ENCODE peak calls at places on chromosomes 2 and 18, in six cellular contexts. J is K562, Z is stomach, B is ovary, I is upper lobe of left lung, Q is A549. V is an unnamed sample.
A peak's percentile ranks its signal among the peaks of the same experiment; 100 is the strongest.

GRCh38 chr2:208186465-208186864 is 3.4 kb downstream of the C2orf80 start:
- DNase-seq in Q (no peak), J (no peak), I (no peak), B (no peak), Z (no peak), V (no peak)

GRCh38 chr18:12421732-12422131 is 14.0 kb downstream of the PRELID3A start:
- DNase-seq in J (no peak), I (no peak), B (no peak), Z (no peak), Q (no peak), V (no peak)

GRCh38 chr18:43161528-43161927 is 46.0 kb upstream of the RIT2 start:
- DNase-seq in Q (no peak), J (no peak), B (no peak), I (no peak), Z (no peak), V (no peak)

GRCh38 chr18:8933714-8934284 is 168.7 kb upstream of the NDUFV2 start:
- DNase-seq in I (no peak), J (no peak), Q (no peak), B (no peak), Z (no peak), V (no peak)

GRCh38 chr2:168698959-168699358 is 103.5 kb upstream of the NOSTRIN start:
- DNase-seq in I (no peak), B (no peak), Q (no peak), Z (no peak), J (no peak), V (no peak)

GRCh38 chr2:10047616-10048500 is 4.5 kb downstream of the KLF11 start:
- DNase-seq in I (peak; percentile 49), J (no peak), B (no peak), Z (no peak), Q (no peak), V (no peak)

GRCh38 chr2:164803772-164804466 is 37.7 kb downstream of the COBLL1 start:
- DNase-seq in Q (no peak), I (no peak), J (no peak), Z (no peak), B (no peak), V (no peak)

GRCh38 chr2:215059724-215060123 is 78.7 kb downstream of the ABCA12 start:
- DNase-seq in I (no peak), J (no peak), B (no peak), Z (no peak), Q (no peak), V (no peak)

GRCh38 chr18:38654966-38655365 is 1089.4 kb upstream of the CELF4 start:
- DNase-seq in I (no peak), J (no peak), Z (no peak), Q (no peak), B (no peak), V (no peak)

GRCh38 chr2:234249873-234250272 is 199.4 kb downstream of the SPP2 start:
- DNase-seq in I (no peak), J (no peak), Q (peak; percentile 44), B (no peak), Z (no peak), V (no peak)

GRCh38 chr2:45904931-45905642 is 253.6 kb downstream of the PRKCE start:
- DNase-seq in I (no peak), J (no peak), Q (no peak), B (no peak), Z (no peak), V (no peak)

DNA sequence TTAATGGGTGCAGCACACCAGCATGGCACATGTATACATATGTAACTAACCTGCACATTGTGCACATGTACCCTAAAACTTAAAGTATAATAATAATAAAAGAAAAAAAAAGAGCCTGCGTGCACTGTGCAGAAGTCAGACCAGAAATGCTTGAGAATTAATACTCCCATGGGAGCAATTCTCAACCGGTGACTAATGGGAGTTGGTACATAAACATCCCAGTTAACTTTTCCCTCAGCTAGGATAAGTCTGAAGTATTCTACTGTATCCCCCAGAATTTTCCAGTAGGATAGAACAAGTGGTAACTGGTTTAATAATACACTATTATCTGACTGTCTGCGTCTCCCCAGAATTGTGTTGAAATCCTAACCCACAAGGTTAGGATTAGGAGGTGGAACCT is 113.6 kb upstream of the COL5A2 start:
- DNase-seq in B (no peak), J (no peak), I (no peak), Z (no peak), Q (no peak), V (no peak)
- TF ChIP-seq EP300 in B (no peak), J (no peak), I (no peak), Z (no peak), Q (no peak), V (no peak)

DNA sequence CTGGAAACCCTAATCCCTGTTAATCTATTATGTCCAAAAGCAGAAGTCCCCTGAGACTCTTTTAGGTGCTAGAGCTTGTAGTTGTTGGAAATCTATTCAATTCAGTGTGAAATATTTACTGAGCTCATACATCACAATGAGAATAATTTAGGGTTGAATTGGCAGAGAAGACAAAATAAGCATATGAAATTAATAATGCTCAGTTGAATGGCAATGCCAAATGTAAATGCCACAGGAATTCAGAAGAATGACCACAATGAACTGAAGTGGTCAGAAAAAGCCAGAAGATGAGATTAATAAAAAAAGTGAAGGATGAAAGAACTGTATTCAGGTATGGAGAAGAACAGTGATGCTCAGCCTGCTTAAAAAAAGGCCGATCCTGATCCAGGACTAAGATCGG is 8.0 kb upstream of the STAT4 start:
- DNase-seq in I (no peak), B (no peak), J (no peak), Z (no peak), Q (no peak), V (no peak)
- TF ChIP-seq POLR2A in I (no peak), B (no peak), J (no peak), Z (no peak), Q (no peak), V (no peak)

GRCh38 chr2:27133195-27133875 is 1.1 kb downstream of the PREB start:
- DNase-seq in Z (no peak), B (no peak), Q (no peak), J (peak; percentile 34), I (no peak), V (no peak)

GRCh38 chr2:27135471-27135955 is 1.1 kb upstream of the PREB start:
- DNase-seq in Q (no peak), B (no peak), J (no peak), I (no peak), Z (no peak), V (no peak)

GRCh38 chr2:27136751-27137150 is 2.3 kb upstream of the PREB start:
- DNase-seq in B (no peak), Z (no peak), I (no peak), Q (no peak), J (no peak), V (no peak)

GRCh38 chr2:27134781-27135470 is 490 bp upstream of the PREB start:
- DNase-seq in J (no peak), Z (no peak), B (no peak), Q (no peak), I (no peak), V (no peak)

DNA sequence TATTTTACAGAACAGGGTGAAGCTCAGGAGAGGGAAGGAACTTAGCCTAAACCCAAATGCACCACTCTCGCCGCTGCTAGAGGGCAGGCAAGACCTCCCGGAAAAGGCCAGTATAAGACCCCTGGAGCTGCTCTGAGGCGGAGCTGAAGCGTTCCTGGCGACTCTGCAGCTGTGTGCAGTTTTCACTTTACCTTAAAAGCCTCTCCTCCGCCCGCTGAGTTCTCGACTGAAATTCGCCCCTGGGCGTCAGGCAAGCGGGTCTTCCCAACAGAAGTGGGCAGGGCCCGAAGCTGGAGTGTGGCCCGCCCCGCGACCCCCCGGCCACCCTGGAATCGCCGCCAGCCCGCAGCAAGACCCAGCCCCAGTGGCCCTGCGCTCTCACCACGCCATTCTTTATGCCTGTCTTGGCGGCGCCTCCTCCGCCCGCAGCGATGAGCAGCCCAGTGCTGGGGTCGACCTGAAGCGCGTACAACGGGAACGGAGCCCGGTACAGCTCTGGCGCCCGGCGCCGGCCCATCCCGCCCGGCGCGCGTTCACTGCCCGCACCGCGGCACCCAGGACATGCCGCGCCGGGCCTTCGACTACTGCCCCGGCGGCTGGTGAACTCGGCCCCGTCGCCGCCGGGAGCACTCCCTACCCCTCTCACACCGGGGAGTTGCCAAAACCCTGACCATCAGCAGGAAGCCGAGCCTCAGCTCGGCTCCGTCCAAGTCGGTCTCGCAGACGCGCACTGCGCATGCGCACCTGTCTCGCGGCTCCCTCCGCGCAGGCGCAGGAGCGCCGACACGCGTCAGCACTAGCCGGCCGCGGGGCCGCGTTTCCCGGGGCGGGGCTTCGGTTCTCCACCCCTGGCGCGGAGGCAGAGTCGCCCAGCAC is at the start of gene PREB:
- DNase-seq in I (peak; percentile 100), J (peak; percentile 99), Z (peak; percentile 99), B (peak; percentile 97), Q (peak; percentile 93), V (peak; percentile 99)
- TF ChIP-seq EP300 in I (no peak), J (no peak), Z (no peak), B (no peak), Q (no peak), V (no peak)

GRCh38 chr2:219218279-219219112 is at the start of gene ABCB6:
- DNase-seq in Z (peak; percentile 96), Q (peak; percentile 92), B (peak; percentile 99), J (peak; percentile 84), I (peak; percentile 97), V (peak; percentile 96)
- TF ChIP-seq POLR2A in Z (no peak), Q (peak; percentile 94), B (peak; percentile 53), J (peak; percentile 84), I (peak; percentile 58), V (peak; percentile 60)

GRCh38 chr2:197982565-197982964 is 178.2 kb downstream of the PLCL1 start:
- DNase-seq in J (no peak), Q (no peak), Z (no peak), I (no peak), B (no peak), V (no peak)
- TF ChIP-seq EP300 in J (no peak), Q (no peak), Z (no peak), I (no peak), B (no peak), V (no peak)

DNA sequence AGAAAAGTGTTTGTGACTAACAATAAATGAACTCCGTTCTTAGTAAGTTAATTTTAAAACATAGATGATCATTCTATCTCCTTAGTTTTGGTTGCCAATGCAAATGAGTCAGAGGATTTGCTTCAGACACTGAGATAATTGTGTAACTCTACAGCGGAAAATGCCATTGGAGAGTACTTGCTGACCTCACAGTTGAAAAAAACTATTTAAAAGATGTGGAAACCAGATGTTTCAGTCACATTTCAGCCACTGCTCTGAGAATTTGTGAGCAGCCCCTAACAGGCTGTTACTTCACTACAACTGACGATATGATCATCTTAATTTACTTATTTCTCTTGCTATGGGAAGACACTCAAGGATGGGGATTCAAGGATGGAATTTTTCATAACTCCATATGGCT is at the start of gene TNFAIP6:
- DNase-seq in B (no peak), J (no peak), Q (peak; percentile 8), I (no peak), Z (no peak), V (no peak)
- TF ChIP-seq POLR2A in B (no peak), J (no peak), Q (no peak), I (peak; percentile 55), Z (no peak), V (peak; percentile 43)

GRCh38 chr2:1826188-1826905 is 82.0 kb upstream of the PXDN start:
- DNase-seq in B (no peak), Z (no peak), J (no peak), Q (no peak), I (no peak), V (no peak)

GRCh38 chr2:1825046-1825445 is 80.7 kb upstream of the PXDN start:
- DNase-seq in J (no peak), Q (no peak), B (no peak), Z (no peak), I (no peak), V (no peak)

GRCh38 chr2:1823187-1824169 is 79.2 kb upstream of the PXDN start:
- DNase-seq in Q (no peak), J (no peak), B (no peak), I (no peak), Z (no peak), V (no peak)

GRCh38 chr2:1822341-1822740 is 78.0 kb upstream of the PXDN start:
- DNase-seq in I (no peak), J (no peak), B (no peak), Z (no peak), Q (no peak), V (no peak)

GRCh38 chr2:1824202-1824905 is 80.0 kb upstream of the PXDN start:
- DNase-seq in Z (no peak), Q (no peak), J (no peak), B (no peak), I (no peak), V (peak; percentile 29)
- TF ChIP-seq EP300 in Z (peak; percentile 84), Q (no peak), J (no peak), B (peak; percentile 39), I (no peak), V (peak; percentile 89)